ENCODE peak calls at places on chromosomes 7 and 10, in seven cellular contexts. A is RWPE1; G is anterior cingulate cortex; X is stimulated activated CD4-positive, alpha-beta T cell treated with anti-CD3 and anti-CD28 coated beads, TNF-alpha, amount 100 ng/mL, for 48 hours; R is activated CD4-positive, alpha-beta T cell treated with anti-CD3 and anti-CD28 coated beads, Interleukin-2, amount 50 U/mL, for 1 hour; Z is cerebellar cortex; J is NCI-H1105. L is an unnamed sample.

GRCh38 chr7:87886875-87887274 is 10.6 kb downstream of the DBF4 start:
- DNase-seq in R (no peak), J (no peak), G (no peak), X (no peak), A (no peak), Z (peak), L (no peak)

GRCh38 chr10:124601431-124602120 is 140.0 kb downstream of the LHPP start:
- DNase-seq in A (no peak), R (no peak), Z (no peak), J (no peak), G (no peak), X (no peak), L (no peak)

GRCh38 chr10:32582946-32583345 is 137.0 kb downstream of the CCDC7 start:
- DNase-seq in A (no peak), X (no peak), Z (no peak), J (no peak), G (no peak), R (no peak), L (no peak)

GRCh38 chr10:119337796-119338432 is 130.5 kb downstream of the GRK5 start:
- DNase-seq in X (no peak), J (no peak), G (no peak), Z (no peak), A (no peak), R (no peak), L (no peak)

GRCh38 chr7:41175435-41175834 is 527.5 kb downstream of the INHBA start:
- DNase-seq in J (no peak), G (no peak), Z (no peak), R (no peak), A (no peak), X (no peak), L (no peak)

GRCh38 chr10:72673280-72673679 is 18.7 kb upstream of the MCU start:
- DNase-seq in G (no peak), J (no peak), Z (no peak), A (no peak), R (no peak), X (no peak), L (no peak)

GRCh38 chr10:110914411-110914810 is 4.6 kb downstream of the BBIP1 start:
- DNase-seq in J (no peak), X (no peak), R (no peak), Z (no peak), A (no peak), G (no peak), L (no peak)

GRCh38 chr7:87316846-87317545 is 28.5 kb upstream of the CROT start:
- DNase-seq in Z (no peak), A (peak), G (no peak), R (no peak), X (no peak), J (no peak), L (no peak)

GRCh38 chr7:38699481-38699880 is 68.3 kb upstream of the AMPH start:
- DNase-seq in X (no peak), G (no peak), Z (no peak), J (no peak), A (no peak), R (no peak), L (no peak)

GRCh38 chr10:110353244-110354119 is 48.8 kb upstream of the SMNDC1 start:
- DNase-seq in G (peak), Z (peak), J (no peak), A (peak), X (peak), R (no peak), L (no peak)

GRCh38 chr10:118209215-118209614 is 132.9 kb downstream of the FAM204A start:
- DNase-seq in X (no peak), R (no peak), Z (no peak), G (no peak), J (no peak), A (no peak), L (no peak)

GRCh38 chr10:127937915-127938440 is 31.1 kb downstream of the PTPRE start:
- DNase-seq in A (no peak), Z (no peak), J (no peak), X (no peak), G (no peak), R (no peak), L (no peak)

GRCh38 chr7:74544706-74545469 is 91.2 kb downstream of the GTF2IRD1 start:
- DNase-seq in Z (peak), X (no peak), J (no peak), R (no peak), A (peak), G (no peak), L (peak)

GRCh38 chr10:132420469-132421376 is 23.7 kb downstream of the PWWP2B start:
- DNase-seq in X (no peak), G (no peak), Z (no peak), R (no peak), A (no peak), J (no peak), L (no peak)

GRCh38 chr7:100220833-100221718 is 1.3 kb downstream of the PVRIG start:
- DNase-seq in Z (no peak), X (no peak), R (peak), J (no peak), A (no peak), G (no peak), L (no peak)

GRCh38 chr7:90453931-90454330 is 15.5 kb upstream of the PTTG1IP2 start:
- DNase-seq in G (no peak), Z (no peak), X (no peak), R (no peak), J (no peak), A (no peak), L (no peak)

GRCh38 chr7:114370177-114370576 is 44.4 kb upstream of the FOXP2 start:
- DNase-seq in G (no peak), R (no peak), J (peak), A (no peak), X (no peak), Z (no peak), L (no peak)

GRCh38 chr10:123970927-123971286 is 79.3 kb upstream of the CPXM2 start:
- DNase-seq in X (no peak), J (no peak), Z (no peak), R (no peak), G (no peak), A (no peak), L (no peak)

GRCh38 chr10:71712572-71713134 is 6.9 kb downstream of the C10orf105 start:
- DNase-seq in G (no peak), J (no peak), A (no peak), R (no peak), Z (no peak), X (no peak), L (no peak)

GRCh38 chr7:16926283-16926682 is 44.5 kb upstream of the AGR3 start:
- DNase-seq in G (no peak), X (no peak), A (no peak), Z (no peak), J (no peak), R (no peak), L (no peak)

GRCh38 chr7:110835209-110835608 is 255.7 kb upstream of the LRRN3 start:
- DNase-seq in A (no peak), R (no peak), G (no peak), J (peak), X (no peak), Z (peak), L (no peak)

GRCh38 chr7:45224832-45225231 is 67.2 kb downstream of the RAMP3 start:
- DNase-seq in Z (no peak), G (no peak), R (no peak), X (no peak), J (no peak), A (no peak), L (no peak)

GRCh38 chr7:28685660-28686417 is 272.3 kb downstream of the TRIL start:
- DNase-seq in G (peak), X (no peak), J (peak), A (peak), Z (peak), R (no peak), L (no peak)

GRCh38 chr10:123129553-123130271 is 6.1 kb upstream of the HMX3 start:
- DNase-seq in R (no peak), J (no peak), A (no peak), X (no peak), G (no peak), Z (no peak), L (no peak)

GRCh38 chr7:27171636-27172387 is 2.3 kb downstream of the HOXA10 start:
- DNase-seq in A (no peak), J (no peak), X (no peak), Z (peak), R (no peak), G (no peak), L (no peak)

GRCh38 chr7:135147899-135148721 is at the start of gene TMEM140:
- DNase-seq in X (no peak), G (no peak), R (peak), J (no peak), A (peak), Z (no peak), L (no peak)

GRCh38 chr10:78779339-78779955 is 289.3 kb upstream of the ZMIZ1 start:
- DNase-seq in J (no peak), Z (no peak), R (no peak), A (no peak), G (no peak), X (no peak), L (no peak)

GRCh38 chr7:130695840-130696239 is 9.5 kb upstream of the TSGA13 start:
- DNase-seq in Z (peak), A (peak), R (no peak), J (peak), X (no peak), G (no peak), L (no peak)

GRCh38 chr10:22222236-22223190 is 4.7 kb upstream of the EBLN1 start:
- DNase-seq in R (no peak), A (no peak), J (no peak), Z (no peak), X (no peak), G (no peak), L (no peak)

GRCh38 chr7:47792521-47793121 is 155.6 kb downstream of the PKD1L1 start:
- DNase-seq in X (no peak), G (no peak), A (peak), J (no peak), R (no peak), Z (peak), L (no peak)